ENCODE peak calls at places on chromosomes 1 and 21, in four cellular contexts. One of them, this sample, is unnamed.

GRCh38 chr1:234114648-234115307 is 210.3 kb downstream of the SLC35F3 start:
- DNase-seq in GM12878: peak; percentile 4
- DNase-seq in HEK293T: peak; percentile 61
- DNase-seq in HepG2: peak; percentile 22
- DNase-seq in this sample: peak; percentile 43

GRCh38 chr1:26959722-26960624 is at the start of gene KDF1:
- DNase-seq in GM12878: no peak
- DNase-seq in HEK293T: no peak
- DNase-seq in HepG2: no peak
- DNase-seq in this sample: peak; percentile 85

GRCh38 chr1:161076410-161076809 is 6.7 kb upstream of the ARHGAP30 start:
- DNase-seq in GM12878: no peak
- DNase-seq in HEK293T: no peak
- DNase-seq in HepG2: no peak
- DNase-seq in this sample: no peak

GRCh38 chr21:27681038-27681437 is 714.1 kb upstream of the ADAMTS5 start:
- DNase-seq in GM12878: no peak
- DNase-seq in HEK293T: no peak
- DNase-seq in HepG2: no peak
- DNase-seq in this sample: no peak

GRCh38 chr1:43934986-43935324 is 1.4 kb downstream of the ARTN start:
- DNase-seq in GM12878: no peak
- DNase-seq in HEK293T: no peak
- DNase-seq in HepG2: no peak
- DNase-seq in this sample: no peak

GRCh38 chr21:34351786-34352241 is 12.0 kb upstream of the KCNE2 start:
- DNase-seq in GM12878: peak; percentile 28
- DNase-seq in HEK293T: peak; percentile 76
- DNase-seq in HepG2: peak; percentile 80
- DNase-seq in this sample: peak; percentile 72

GRCh38 chr1:167121375-167122120 is 27.7 kb downstream of the STYXL2 start:
- DNase-seq in GM12878: no peak
- DNase-seq in HEK293T: no peak
- DNase-seq in HepG2: no peak
- DNase-seq in this sample: no peak

GRCh38 chr1:119711804-119712341 is at the start of gene PHGDH:
- DNase-seq in GM12878: peak; percentile 8
- DNase-seq in HEK293T: peak; percentile 93
- DNase-seq in HepG2: peak; percentile 76
- DNase-seq in this sample: peak; percentile 78

GRCh38 chr1:110245876-110246620 is 35.9 kb downstream of the KCNC4 start:
- DNase-seq in GM12878: no peak
- DNase-seq in HEK293T: no peak
- DNase-seq in HepG2: no peak
- DNase-seq in this sample: no peak

GRCh38 chr1:52842643-52843310 is at the start of gene ZYG11A:
- DNase-seq in GM12878: no peak
- DNase-seq in HEK293T: peak; percentile 90
- DNase-seq in HepG2: peak; percentile 14
- DNase-seq in this sample: peak; percentile 95

GRCh38 chr21:41148798-41149197 is 19.2 kb upstream of the BACE2 start:
- DNase-seq in GM12878: no peak
- DNase-seq in HEK293T: no peak
- DNase-seq in HepG2: no peak
- DNase-seq in this sample: no peak

GRCh38 chr1:218666263-218666662 is 321.1 kb downstream of the TGFB2 start:
- DNase-seq in GM12878: no peak
- DNase-seq in HEK293T: no peak
- DNase-seq in HepG2: no peak
- DNase-seq in this sample: no peak

GRCh38 chr1:119861547-119861946 is 34.8 kb downstream of the ADAM30 start:
- DNase-seq in GM12878: no peak
- DNase-seq in HEK293T: no peak
- DNase-seq in HepG2: no peak
- DNase-seq in this sample: no peak

GRCh38 chr21:22399717-22400520 is 1401.7 kb downstream of the NCAM2 start:
- DNase-seq in GM12878: no peak
- DNase-seq in HEK293T: no peak
- DNase-seq in HepG2: no peak
- DNase-seq in this sample: no peak

GRCh38 chr1:29382851-29383588 is 146.7 kb downstream of the PTPRU start:
- DNase-seq in GM12878: no peak
- DNase-seq in HEK293T: no peak
- DNase-seq in HepG2: no peak
- DNase-seq in this sample: no peak

GRCh38 chr1:211603191-211603701 is 24.3 kb upstream of the SLC30A1 start:
- DNase-seq in GM12878: no peak
- DNase-seq in HEK293T: no peak
- DNase-seq in HepG2: peak; percentile 92
- DNase-seq in this sample: no peak

GRCh38 chr1:147643974-147644373 is 26.4 kb downstream of the ACP6 start:
- DNase-seq in GM12878: no peak
- DNase-seq in HEK293T: no peak
- DNase-seq in HepG2: no peak
- DNase-seq in this sample: no peak

GRCh38 chr21:29849735-29850176 is 90.0 kb downstream of the GRIK1 start:
- DNase-seq in GM12878: peak; percentile 8
- DNase-seq in HEK293T: peak; percentile 69
- DNase-seq in HepG2: peak; percentile 30
- DNase-seq in this sample: peak; percentile 74

GRCh38 chr1:9107156-9107555 is 21.7 kb downstream of the GPR157 start:
- DNase-seq in GM12878: no peak
- DNase-seq in HEK293T: no peak
- DNase-seq in HepG2: no peak
- DNase-seq in this sample: no peak

GRCh38 chr1:160083968-160084770 is 2.8 kb downstream of the KCNJ9 start:
- DNase-seq in GM12878: no peak
- DNase-seq in HEK293T: no peak
- DNase-seq in HepG2: no peak
- DNase-seq in this sample: peak; percentile 49

GRCh38 chr1:94937820-94938219 is 10.9 kb upstream of the CNN3 start:
- DNase-seq in GM12878: no peak
- DNase-seq in HEK293T: no peak
- DNase-seq in HepG2: no peak
- DNase-seq in this sample: no peak

GRCh38 chr1:18282851-18283600 is 175.4 kb downstream of the IGSF21 start:
- DNase-seq in GM12878: peak; percentile 34
- DNase-seq in HEK293T: no peak
- DNase-seq in HepG2: no peak
- DNase-seq in this sample: no peak
- TF ChIP-seq FOXK2 in GM12878: no peak
- TF ChIP-seq FOXK2 in HEK293T: no peak
- TF ChIP-seq FOXK2 in HepG2: no peak
- TF ChIP-seq FOXK2 in this sample: no peak

GRCh38 chr1:217184854-217185253 is 446.0 kb downstream of the GPATCH2 start:
- DNase-seq in GM12878: no peak
- DNase-seq in HEK293T: no peak
- DNase-seq in HepG2: no peak
- DNase-seq in this sample: no peak
- TF ChIP-seq FOXK2 in GM12878: no peak
- TF ChIP-seq FOXK2 in HEK293T: no peak
- TF ChIP-seq FOXK2 in HepG2: no peak
- TF ChIP-seq FOXK2 in this sample: no peak

GRCh38 chr1:1179983-1180861 is 6.5 kb downstream of the TTLL10 start:
- DNase-seq in GM12878: no peak
- DNase-seq in HEK293T: no peak
- DNase-seq in HepG2: no peak
- DNase-seq in this sample: no peak
- TF ChIP-seq FOXK2 in GM12878: no peak
- TF ChIP-seq FOXK2 in HEK293T: no peak
- TF ChIP-seq FOXK2 in HepG2: no peak
- TF ChIP-seq FOXK2 in this sample: no peak

GRCh38 chr1:245298781-245299180 is 144.0 kb downstream of the KIF26B start:
- DNase-seq in GM12878: no peak
- DNase-seq in HEK293T: no peak
- DNase-seq in HepG2: no peak
- DNase-seq in this sample: no peak
- TF ChIP-seq FOXK2 in GM12878: no peak
- TF ChIP-seq FOXK2 in HEK293T: no peak
- TF ChIP-seq FOXK2 in HepG2: no peak
- TF ChIP-seq FOXK2 in this sample: no peak

DNA sequence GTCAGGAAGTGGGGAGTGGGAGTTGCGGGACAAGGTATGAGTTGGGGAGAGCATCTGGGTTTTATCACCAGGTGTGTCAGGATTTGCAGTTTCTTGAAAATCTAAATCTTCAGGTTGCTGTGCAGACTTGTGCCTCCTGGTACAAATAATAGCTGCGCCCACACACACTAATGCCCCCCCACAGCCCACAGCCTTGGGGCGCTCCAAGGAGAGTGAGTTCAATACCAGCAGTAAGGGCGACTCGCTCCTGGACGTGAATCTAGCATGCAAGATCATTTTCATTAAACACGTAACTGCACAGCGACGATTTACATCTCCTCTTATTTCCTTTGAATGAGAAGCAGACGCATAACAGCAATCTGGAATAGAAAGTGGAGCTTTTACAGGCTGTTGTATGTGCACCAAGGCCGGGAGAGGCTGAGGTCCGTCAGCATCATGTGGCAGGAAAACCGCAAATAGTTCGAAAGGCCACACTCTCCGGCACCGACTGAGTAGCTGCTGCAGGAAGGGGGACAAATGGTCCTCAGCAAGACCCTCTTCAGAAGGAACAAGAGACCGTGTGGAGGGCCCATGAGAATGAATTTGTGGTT is 439.6 kb downstream of the SMYD3 start:
- DNase-seq in GM12878: no peak
- DNase-seq in HEK293T: no peak
- DNase-seq in HepG2: no peak
- DNase-seq in this sample: no peak
- TF ChIP-seq FOXK2 in GM12878: no peak
- TF ChIP-seq FOXK2 in HEK293T: no peak
- TF ChIP-seq FOXK2 in HepG2: no peak
- TF ChIP-seq FOXK2 in this sample: no peak

GRCh38 chr1:85148524-85149250 is 52.1 kb downstream of the SYDE2 start:
- DNase-seq in GM12878: peak; percentile 73
- DNase-seq in HEK293T: no peak
- DNase-seq in HepG2: no peak
- DNase-seq in this sample: no peak
- TF ChIP-seq FOXK2 in GM12878: no peak
- TF ChIP-seq FOXK2 in HEK293T: no peak
- TF ChIP-seq FOXK2 in HepG2: no peak
- TF ChIP-seq FOXK2 in this sample: no peak

GRCh38 chr1:224068458-224068770 is 45.5 kb upstream of the FBXO28 start:
- DNase-seq in GM12878: no peak
- DNase-seq in HEK293T: no peak
- DNase-seq in HepG2: no peak
- DNase-seq in this sample: no peak

GRCh38 chr1:224064150-224064549 is 49.8 kb upstream of the FBXO28 start:
- DNase-seq in GM12878: no peak
- DNase-seq in HEK293T: no peak
- DNase-seq in HepG2: no peak
- DNase-seq in this sample: no peak

GRCh38 chr1:224067621-224068457 is 46.1 kb upstream of the FBXO28 start:
- DNase-seq in GM12878: no peak
- DNase-seq in HEK293T: no peak
- DNase-seq in HepG2: no peak
- DNase-seq in this sample: no peak

GRCh38 chr1:224067207-224067606 is 46.7 kb upstream of the FBXO28 start:
- DNase-seq in GM12878: no peak
- DNase-seq in HEK293T: no peak
- DNase-seq in HepG2: no peak
- DNase-seq in this sample: no peak

GRCh38 chr1:224065455-224065854 is 48.5 kb upstream of the FBXO28 start:
- DNase-seq in GM12878: no peak
- DNase-seq in HEK293T: no peak
- DNase-seq in HepG2: no peak
- DNase-seq in this sample: no peak
- TF ChIP-seq FOXK2 in GM12878: no peak
- TF ChIP-seq FOXK2 in HEK293T: no peak
- TF ChIP-seq FOXK2 in HepG2: no peak
- TF ChIP-seq FOXK2 in this sample: no peak

This sample was measured in K562.